ENCODE peak calls at places on chromosomes 12 and 14, in eight cellular contexts. W, Q, O, R, K, V, Y and S are unnamed samples.

GRCh38 chr14:71405676-71406075 is 498.4 kb downstream of the PCNX1 start:
- DNase-seq in R (no peak), K (no peak), V (no peak), Y (no peak), Q (no peak), W (no peak), O (no peak), S (no peak)

GRCh38 chr12:91432079-91432478 is 249.5 kb upstream of the DCN start:
- DNase-seq in W (no peak), V (no peak), O (peak), Q (no peak), R (no peak), K (no peak), Y (no peak), S (no peak)

GRCh38 chr12:106415134-106415533 is 57.6 kb downstream of the POLR3B start:
- DNase-seq in V (no peak), Q (peak), O (peak), W (no peak), R (no peak), Y (no peak), K (no peak), S (no peak)

GRCh38 chr14:99574099-99574880 is 29.7 kb downstream of the CCDC85C start:
- DNase-seq in O (peak), Q (peak), K (peak), R (no peak), W (no peak), V (no peak), Y (peak), S (peak)

GRCh38 chr12:51888316-51889215 is 663 bp downstream of the ANKRD33 start:
- DNase-seq in R (no peak), Q (no peak), W (no peak), V (no peak), Y (no peak), O (no peak), K (no peak), S (peak)

GRCh38 chr12:104569348-104570173 is 112.8 kb downstream of the CHST11 start:
- DNase-seq in K (no peak), O (no peak), W (no peak), R (no peak), V (no peak), Y (no peak), Q (no peak), S (no peak)

GRCh38 chr12:1093166-1093751 is 102.2 kb downstream of the ERC1 start:
- DNase-seq in O (peak), R (no peak), Q (no peak), K (peak), Y (peak), V (peak), W (peak), S (peak)

GRCh38 chr14:28870033-28870564 is 103.5 kb downstream of the FOXG1 start:
- DNase-seq in R (no peak), W (no peak), K (no peak), Q (no peak), O (no peak), Y (no peak), V (no peak), S (no peak)

GRCh38 chr12:75735853-75736252 is 224.4 kb upstream of the KRR1 start:
- DNase-seq in R (no peak), O (peak), V (no peak), Q (no peak), Y (no peak), W (no peak), K (no peak), S (no peak)

GRCh38 chr14:73211251-73211650 is 26.1 kb upstream of the PAPLN start:
- DNase-seq in K (no peak), R (no peak), O (no peak), Y (no peak), V (no peak), W (no peak), Q (no peak), S (no peak)

GRCh38 chr14:97185186-97185585 is 388.0 kb downstream of the VRK1 start:
- DNase-seq in R (no peak), Q (no peak), K (peak), O (peak), W (no peak), Y (no peak), V (no peak), S (peak)

GRCh38 chr12:46523446-46523845 is 150.9 kb upstream of the SLC38A2 start:
- DNase-seq in V (no peak), K (no peak), O (no peak), Y (no peak), R (no peak), W (no peak), Q (peak), S (no peak)

GRCh38 chr14:105300542-105301102 is at the start of gene BRF1:
- DNase-seq in W (peak), O (peak), V (peak), Q (peak), Y (peak), K (peak), R (peak), S (peak)

GRCh38 chr14:35378638-35379568 is 25.6 kb downstream of the NFKBIA start:
- DNase-seq in R (no peak), O (no peak), Q (no peak), W (no peak), V (no peak), Y (no peak), K (no peak), S (no peak)

GRCh38 chr12:98162906-98163678 is 352.3 kb upstream of the TMPO start:
- DNase-seq in V (no peak), Y (no peak), Q (no peak), O (no peak), W (no peak), K (no peak), R (no peak), S (peak)

GRCh38 chr14:59347511-59347900 is 117.7 kb downstream of the GPR135 start:
- DNase-seq in Y (no peak), O (no peak), Q (no peak), R (no peak), K (no peak), W (no peak), V (no peak), S (no peak)

GRCh38 chr12:47085815-47086252 is 6.1 kb upstream of the AMIGO2 start:
- DNase-seq in O (peak), K (no peak), R (no peak), V (no peak), Y (no peak), W (peak), Q (no peak), S (peak)

GRCh38 chr14:52801014-52801708 is 9.8 kb upstream of the GNPNAT1 start:
- DNase-seq in Y (no peak), O (peak), R (no peak), K (no peak), V (no peak), Q (no peak), W (no peak), S (peak)

GRCh38 chr14:54642950-54643695 is 76.2 kb downstream of the SAMD4A start:
- DNase-seq in O (no peak), R (no peak), Y (no peak), W (no peak), Q (no peak), K (no peak), V (no peak), S (no peak)